ENCODE peak calls at places on chromosomes 16 and 17, in five cellular contexts. One of them, this sample, is unnamed.

GRCh38 chr16:20851601-20852000 is 45.3 kb downstream of the REXO5 start:
- DNase-seq in stomach: peak
- DNase-seq in neural progenitor cell: no peak
- DNase-seq in psoas muscle: peak
- DNase-seq in GM23338: no peak
- DNase-seq in this sample: peak

GRCh38 chr17:2694381-2695242 is 17.0 kb downstream of the CLUH start:
- DNase-seq in stomach: peak
- DNase-seq in neural progenitor cell: no peak
- DNase-seq in psoas muscle: no peak
- DNase-seq in GM23338: no peak
- DNase-seq in this sample: no peak

GRCh38 chr17:11380761-11381160 is 139.7 kb downstream of the SHISA6 start:
- DNase-seq in stomach: no peak
- DNase-seq in neural progenitor cell: no peak
- DNase-seq in psoas muscle: no peak
- DNase-seq in GM23338: no peak
- DNase-seq in this sample: no peak

GRCh38 chr17:60747069-60747808 is 69.6 kb downstream of the BCAS3 start:
- DNase-seq in stomach: no peak
- DNase-seq in neural progenitor cell: peak
- DNase-seq in psoas muscle: no peak
- DNase-seq in GM23338: peak
- DNase-seq in this sample: no peak

GRCh38 chr16:83307206-83307990 is 500.4 kb upstream of the HSBP1 start:
- DNase-seq in stomach: no peak
- DNase-seq in neural progenitor cell: no peak
- DNase-seq in psoas muscle: no peak
- DNase-seq in GM23338: no peak
- DNase-seq in this sample: no peak

GRCh38 chr17:66420961-66421371 is 118.6 kb downstream of the PRKCA start:
- DNase-seq in stomach: no peak
- DNase-seq in neural progenitor cell: no peak
- DNase-seq in psoas muscle: no peak
- DNase-seq in GM23338: no peak
- DNase-seq in this sample: no peak

GRCh38 chr17:8957721-8958120 is 7.8 kb downstream of the PIK3R5 start:
- DNase-seq in stomach: no peak
- DNase-seq in neural progenitor cell: no peak
- DNase-seq in psoas muscle: no peak
- DNase-seq in GM23338: no peak
- DNase-seq in this sample: no peak

GRCh38 chr16:88455610-88456355 is 2.7 kb downstream of the ZFPM1 start:
- DNase-seq in stomach: peak
- DNase-seq in neural progenitor cell: peak
- DNase-seq in psoas muscle: no peak
- DNase-seq in GM23338: peak
- DNase-seq in this sample: peak

GRCh38 chr17:9703781-9704082 is 58.4 kb downstream of the USP43 start:
- DNase-seq in stomach: no peak
- DNase-seq in neural progenitor cell: no peak
- DNase-seq in psoas muscle: no peak
- DNase-seq in GM23338: no peak
- DNase-seq in this sample: no peak

GRCh38 chr17:50272711-50273653 is 1.3 kb upstream of the TMEM92 start:
- DNase-seq in stomach: peak
- DNase-seq in neural progenitor cell: peak
- DNase-seq in psoas muscle: peak
- DNase-seq in GM23338: peak
- DNase-seq in this sample: peak

GRCh38 chr17:57870283-57870635 is 20.4 kb upstream of the MRPS23 start:
- DNase-seq in stomach: no peak
- DNase-seq in neural progenitor cell: no peak
- DNase-seq in psoas muscle: no peak
- DNase-seq in GM23338: no peak
- DNase-seq in this sample: no peak

GRCh38 chr17:15782809-15783208 is 50.7 kb downstream of the TBC1D26 start:
- DNase-seq in stomach: peak
- DNase-seq in neural progenitor cell: no peak
- DNase-seq in psoas muscle: peak
- DNase-seq in GM23338: peak
- DNase-seq in this sample: peak

GRCh38 chr17:47917581-47917980 is 21.5 kb downstream of the SP2 start:
- DNase-seq in stomach: no peak
- DNase-seq in neural progenitor cell: no peak
- DNase-seq in psoas muscle: no peak
- DNase-seq in GM23338: no peak
- DNase-seq in this sample: no peak

GRCh38 chr16:72013389-72013788 is 4.8 kb downstream of the DHODH start:
- DNase-seq in stomach: no peak
- DNase-seq in neural progenitor cell: no peak
- DNase-seq in psoas muscle: peak
- DNase-seq in GM23338: no peak
- DNase-seq in this sample: peak

GRCh38 chr16:74623214-74623842 is 16.4 kb upstream of the GLG1 start:
- DNase-seq in stomach: peak
- DNase-seq in neural progenitor cell: peak
- DNase-seq in psoas muscle: no peak
- DNase-seq in GM23338: peak
- DNase-seq in this sample: no peak

GRCh38 chr17:39688475-39688835 is 598 bp upstream of the PGAP3 start:
- DNase-seq in stomach: no peak
- DNase-seq in neural progenitor cell: no peak
- DNase-seq in psoas muscle: no peak
- DNase-seq in GM23338: no peak
- DNase-seq in this sample: no peak

GRCh38 chr17:74361613-74362391 is at the start of gene BTBD17:
- DNase-seq in stomach: peak
- DNase-seq in neural progenitor cell: peak
- DNase-seq in psoas muscle: peak
- DNase-seq in GM23338: peak
- DNase-seq in this sample: peak

GRCh38 chr17:30203471-30203981 is 32.0 kb downstream of the SLC6A4 start:
- DNase-seq in stomach: no peak
- DNase-seq in neural progenitor cell: no peak
- DNase-seq in psoas muscle: no peak
- DNase-seq in GM23338: peak
- DNase-seq in this sample: no peak

GRCh38 chr17:42472709-42473521 is 14.2 kb downstream of the ATP6V0A1 start:
- DNase-seq in stomach: no peak
- DNase-seq in neural progenitor cell: no peak
- DNase-seq in psoas muscle: no peak
- DNase-seq in GM23338: no peak
- DNase-seq in this sample: no peak
- H3K27ac ChIP-seq in stomach: no peak
- H3K27ac ChIP-seq in neural progenitor cell: no peak
- H3K27ac ChIP-seq in psoas muscle: no peak
- H3K27ac ChIP-seq in GM23338: peak
- H3K27ac ChIP-seq in this sample: no peak

DNA sequence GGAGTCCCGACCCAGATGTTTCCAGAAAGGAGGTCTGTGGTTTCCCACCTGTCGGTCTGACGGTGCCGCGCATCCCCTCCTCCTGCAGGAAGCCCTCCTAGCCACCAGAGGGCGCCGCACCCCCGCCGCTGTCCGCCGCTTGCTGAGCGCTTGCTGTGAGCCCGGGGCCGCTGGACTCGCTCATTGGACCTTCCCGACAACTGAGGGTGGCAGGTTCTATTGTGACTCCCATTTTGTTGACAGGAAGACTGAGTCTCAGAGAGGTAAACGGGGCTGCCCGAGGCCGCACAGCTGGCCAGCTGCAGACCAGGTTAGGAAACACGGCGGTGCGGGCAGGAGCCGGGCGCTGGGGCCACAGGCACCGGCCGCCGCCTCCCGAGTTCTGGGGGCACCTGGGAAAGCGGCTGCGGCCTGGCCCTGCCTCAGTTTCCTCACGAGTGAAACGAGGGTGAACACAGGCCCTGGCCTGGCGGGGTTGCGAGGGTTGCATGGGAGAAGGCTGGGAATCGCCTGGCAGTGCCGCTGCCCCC is 191.1 kb upstream of the CIBAR2 start:
- DNase-seq in stomach: peak
- DNase-seq in neural progenitor cell: peak
- DNase-seq in psoas muscle: peak
- DNase-seq in GM23338: peak
- DNase-seq in this sample: peak
- H3K4me3 ChIP-seq in stomach: peak
- H3K4me3 ChIP-seq in neural progenitor cell: peak
- H3K4me3 ChIP-seq in psoas muscle: no peak
- H3K4me3 ChIP-seq in GM23338: no peak
- H3K4me3 ChIP-seq in this sample: no peak

GRCh38 chr16:84370723-84371552 is 2.6 kb downstream of the ATP2C2 start:
- DNase-seq in stomach: no peak
- DNase-seq in neural progenitor cell: no peak
- DNase-seq in psoas muscle: no peak
- DNase-seq in GM23338: no peak
- DNase-seq in this sample: no peak
- H3K27ac ChIP-seq in stomach: no peak
- H3K27ac ChIP-seq in neural progenitor cell: no peak
- H3K27ac ChIP-seq in psoas muscle: no peak
- H3K27ac ChIP-seq in GM23338: no peak
- H3K27ac ChIP-seq in this sample: no peak

DNA sequence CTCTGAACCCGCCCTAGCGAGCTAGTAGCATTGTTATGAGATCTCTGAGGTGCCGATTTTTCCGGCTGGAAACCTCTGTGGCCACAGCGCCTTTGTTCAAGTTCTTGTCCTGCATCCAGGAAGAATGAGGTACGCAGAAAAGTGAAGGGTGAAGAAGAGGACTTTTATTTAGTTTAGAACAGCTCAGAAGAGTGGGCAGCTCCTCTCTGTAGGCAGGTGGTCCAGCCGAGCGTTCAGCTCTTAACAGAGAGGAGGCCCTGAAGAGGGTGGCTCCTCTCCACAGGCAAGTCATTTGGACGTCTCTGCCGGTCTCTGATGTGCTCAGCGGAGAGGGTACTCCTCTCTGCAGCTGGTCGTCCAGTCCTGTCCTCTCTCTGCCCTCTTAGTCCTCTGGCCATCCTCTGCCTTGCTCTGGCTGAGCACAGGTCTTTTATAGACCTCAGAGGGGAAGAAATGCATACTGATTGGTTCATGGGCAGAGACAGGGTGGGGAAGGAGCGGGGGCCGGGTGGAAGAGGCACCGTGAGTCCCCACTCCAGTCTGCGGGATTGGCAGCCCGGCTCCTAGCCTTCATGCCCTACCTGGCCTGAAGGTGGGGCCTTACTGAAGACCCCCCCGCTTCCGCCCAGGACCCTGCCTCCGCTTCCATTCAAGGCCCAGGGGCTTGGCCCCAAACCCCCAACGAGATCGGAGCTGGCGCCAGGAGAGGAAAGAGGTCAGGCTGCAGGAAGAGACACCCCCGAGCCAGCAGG is 70.0 kb upstream of the NKD1 start:
- DNase-seq in stomach: no peak
- DNase-seq in neural progenitor cell: no peak
- DNase-seq in psoas muscle: no peak
- DNase-seq in GM23338: no peak
- DNase-seq in this sample: no peak
- H3K4me3 ChIP-seq in stomach: no peak
- H3K4me3 ChIP-seq in neural progenitor cell: no peak
- H3K4me3 ChIP-seq in psoas muscle: no peak
- H3K4me3 ChIP-seq in GM23338: no peak
- H3K4me3 ChIP-seq in this sample: no peak

GRCh38 chr17:17391575-17392370 is 85.0 kb upstream of the MED9 start:
- DNase-seq in stomach: no peak
- DNase-seq in neural progenitor cell: no peak
- DNase-seq in psoas muscle: no peak
- DNase-seq in GM23338: peak
- DNase-seq in this sample: peak

GRCh38 chr17:17386143-17386800 is 83.1 kb downstream of the NT5M start:
- DNase-seq in stomach: no peak
- DNase-seq in neural progenitor cell: no peak
- DNase-seq in psoas muscle: no peak
- DNase-seq in GM23338: no peak
- DNase-seq in this sample: no peak

GRCh38 chr17:17387017-17387416 is 83.8 kb downstream of the NT5M start:
- DNase-seq in stomach: no peak
- DNase-seq in neural progenitor cell: no peak
- DNase-seq in psoas muscle: no peak
- DNase-seq in GM23338: no peak
- DNase-seq in this sample: no peak

GRCh38 chr17:17387461-17388362 is 84.5 kb downstream of the NT5M start:
- DNase-seq in stomach: peak
- DNase-seq in neural progenitor cell: peak
- DNase-seq in psoas muscle: no peak
- DNase-seq in GM23338: peak
- DNase-seq in this sample: no peak

GRCh38 chr17:17388657-17389496 is 85.7 kb downstream of the NT5M start:
- DNase-seq in stomach: no peak
- DNase-seq in neural progenitor cell: no peak
- DNase-seq in psoas muscle: no peak
- DNase-seq in GM23338: no peak
- DNase-seq in this sample: no peak
- H3K27ac ChIP-seq in stomach: no peak
- H3K27ac ChIP-seq in neural progenitor cell: no peak
- H3K27ac ChIP-seq in psoas muscle: no peak
- H3K27ac ChIP-seq in GM23338: no peak
- H3K27ac ChIP-seq in this sample: no peak

DNA sequence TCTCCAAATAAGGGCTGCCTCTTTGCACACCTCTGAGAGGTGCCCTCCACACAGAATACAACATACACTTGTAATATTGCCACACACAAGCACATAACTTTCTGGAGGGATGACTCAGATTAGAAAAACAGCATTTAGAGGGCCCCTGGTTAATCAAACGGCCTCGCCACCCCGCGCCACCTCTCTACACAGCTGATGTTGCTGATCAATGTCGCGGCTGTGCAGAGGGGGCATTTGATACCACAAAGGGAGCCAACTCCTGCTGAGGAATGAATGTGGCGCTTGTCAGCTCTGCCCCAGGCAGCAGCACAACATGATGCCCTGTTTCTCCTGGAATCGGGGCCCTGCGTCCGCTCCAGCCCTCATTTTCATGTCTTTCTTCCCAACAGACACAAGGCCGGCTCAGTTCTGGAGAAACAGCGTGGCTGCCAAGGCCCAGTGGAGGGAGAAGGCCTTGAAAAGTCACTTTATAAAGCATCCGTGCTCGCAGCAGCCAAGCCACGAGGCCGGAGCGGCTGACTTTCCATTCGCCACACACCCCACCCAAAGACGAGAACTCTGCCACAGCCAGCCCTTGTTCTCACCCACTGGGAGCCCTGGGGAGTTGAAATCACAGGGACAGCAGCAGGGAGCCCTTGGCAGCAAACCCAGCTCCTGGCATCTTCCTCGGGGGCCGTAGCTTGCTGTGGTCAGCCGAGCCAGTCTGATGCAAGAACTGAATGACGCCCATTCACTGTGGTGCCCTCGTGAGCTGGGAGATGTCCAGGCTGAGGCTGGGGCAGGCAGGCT is 65.7 kb downstream of the XYLT1 start:
- DNase-seq in stomach: no peak
- DNase-seq in neural progenitor cell: no peak
- DNase-seq in psoas muscle: peak
- DNase-seq in GM23338: no peak
- DNase-seq in this sample: peak
- H3K4me3 ChIP-seq in stomach: no peak
- H3K4me3 ChIP-seq in neural progenitor cell: no peak
- H3K4me3 ChIP-seq in psoas muscle: peak
- H3K4me3 ChIP-seq in GM23338: no peak
- H3K4me3 ChIP-seq in this sample: no peak

GRCh38 chr17:72749119-72749572 is 343.3 kb downstream of the SLC39A11 start:
- DNase-seq in stomach: no peak
- DNase-seq in neural progenitor cell: no peak
- DNase-seq in psoas muscle: no peak
- DNase-seq in GM23338: no peak
- DNase-seq in this sample: no peak
- H3K27ac ChIP-seq in stomach: no peak
- H3K27ac ChIP-seq in neural progenitor cell: no peak
- H3K27ac ChIP-seq in psoas muscle: no peak
- H3K27ac ChIP-seq in GM23338: no peak
- H3K27ac ChIP-seq in this sample: no peak